ENCODE peak calls at places on chromosomes 1 and 21, in four cellular contexts. One of them, this sample, is unnamed. For H3K27me3, the result is how much of the 10 kb centered on the place peaks cover.

GRCh38 chr1:60571811-60572210 is 498.2 kb upstream of the C1orf87 start:
- DNase-seq in uterus: no peak
- DNase-seq in pancreas: no peak
- DNase-seq in HCT116: no peak
- DNase-seq in this sample: no peak

GRCh38 chr1:110605901-110606783 is at the start of gene KCNA2:
- DNase-seq in uterus: no peak
- DNase-seq in pancreas: peak
- DNase-seq in HCT116: no peak
- DNase-seq in this sample: peak

GRCh38 chr21:44933199-44933937 is 6.5 kb upstream of the SLX9 start:
- DNase-seq in uterus: no peak
- DNase-seq in pancreas: no peak
- DNase-seq in HCT116: no peak
- DNase-seq in this sample: peak

GRCh38 chr1:195717651-195718050 is 890.6 kb downstream of the KCNT2 start:
- DNase-seq in uterus: no peak
- DNase-seq in pancreas: no peak
- DNase-seq in HCT116: peak
- DNase-seq in this sample: no peak

GRCh38 chr1:49136738-49137251 is 360.1 kb upstream of the BEND5 start:
- DNase-seq in uterus: no peak
- DNase-seq in pancreas: no peak
- DNase-seq in HCT116: no peak
- DNase-seq in this sample: no peak

GRCh38 chr1:9121891-9122409 is 7.0 kb downstream of the GPR157 start:
- DNase-seq in uterus: no peak
- DNase-seq in pancreas: no peak
- DNase-seq in HCT116: no peak
- DNase-seq in this sample: no peak

GRCh38 chr21:30623362-30623761 is 2.9 kb downstream of the KRTAP20-4 start:
- DNase-seq in uterus: no peak
- DNase-seq in pancreas: no peak
- DNase-seq in HCT116: no peak
- DNase-seq in this sample: no peak

GRCh38 chr1:30720271-30721223 is 2.8 kb downstream of the MATN1 start:
- DNase-seq in uterus: no peak
- DNase-seq in pancreas: no peak
- DNase-seq in HCT116: no peak
- DNase-seq in this sample: no peak

GRCh38 chr1:231612393-231613089 is 14.0 kb upstream of the DISC1 start:
- DNase-seq in uterus: no peak
- DNase-seq in pancreas: no peak
- DNase-seq in HCT116: no peak
- DNase-seq in this sample: peak

GRCh38 chr1:160407819-160408801 is 7.7 kb downstream of the VANGL2 start:
- DNase-seq in uterus: no peak
- DNase-seq in pancreas: no peak
- DNase-seq in HCT116: peak
- DNase-seq in this sample: no peak

GRCh38 chr1:208461680-208462079 is 217.5 kb upstream of the PLXNA2 start:
- DNase-seq in uterus: no peak
- DNase-seq in pancreas: no peak
- DNase-seq in HCT116: no peak
- DNase-seq in this sample: no peak

GRCh38 chr21:33682992-33683627 is 40.8 kb downstream of the ITSN1 start:
- DNase-seq in uterus: no peak
- DNase-seq in pancreas: no peak
- DNase-seq in HCT116: peak
- DNase-seq in this sample: no peak

GRCh38 chr1:184843732-184844495 is 89.3 kb upstream of the EDEM3 start:
- DNase-seq in uterus: no peak
- DNase-seq in pancreas: no peak
- DNase-seq in HCT116: no peak
- DNase-seq in this sample: no peak

GRCh38 chr1:2583331-2583791 is 3.2 kb upstream of the PRXL2B start:
- DNase-seq in uterus: no peak
- DNase-seq in pancreas: no peak
- DNase-seq in HCT116: no peak
- DNase-seq in this sample: no peak

GRCh38 chr1:47683402-47683801 is 245.6 kb downstream of the FOXD2 start:
- DNase-seq in uterus: no peak
- DNase-seq in pancreas: no peak
- DNase-seq in HCT116: no peak
- DNase-seq in this sample: no peak

GRCh38 chr1:87450615-87451209 is 122.0 kb downstream of the LMO4 start:
- DNase-seq in uterus: no peak
- DNase-seq in pancreas: no peak
- DNase-seq in HCT116: no peak
- DNase-seq in this sample: no peak

GRCh38 chr1:203751051-203751450 is 13.9 kb upstream of the LAX1 start:
- DNase-seq in uterus: no peak
- DNase-seq in pancreas: no peak
- DNase-seq in HCT116: no peak
- DNase-seq in this sample: no peak

GRCh38 chr1:195075973-195076372 is 1532.3 kb downstream of the KCNT2 start:
- DNase-seq in uterus: no peak
- DNase-seq in pancreas: no peak
- DNase-seq in HCT116: no peak
- DNase-seq in this sample: no peak

GRCh38 chr21:35565204-35565611 is 495.1 kb downstream of the SETD4 start:
- DNase-seq in uterus: no peak
- DNase-seq in pancreas: peak
- DNase-seq in HCT116: no peak
- DNase-seq in this sample: no peak

GRCh38 chr1:78726686-78727085 is 77.1 kb downstream of the IFI44 start:
- DNase-seq in uterus: no peak
- DNase-seq in pancreas: no peak
- DNase-seq in HCT116: no peak
- DNase-seq in this sample: no peak

GRCh38 chr1:9235123-9235513 is 544 bp downstream of the H6PD start:
- DNase-seq in uterus: no peak
- DNase-seq in pancreas: peak
- DNase-seq in HCT116: no peak
- DNase-seq in this sample: no peak

GRCh38 chr1:9766759-9767442 is 56.9 kb downstream of the CLSTN1 start:
- DNase-seq in uterus: no peak
- DNase-seq in pancreas: no peak
- DNase-seq in HCT116: peak
- DNase-seq in this sample: no peak

GRCh38 chr1:34331527-34331926 is 154.8 kb downstream of the C1orf94 start:
- DNase-seq in uterus: no peak
- DNase-seq in pancreas: no peak
- DNase-seq in HCT116: no peak
- DNase-seq in this sample: no peak

GRCh38 chr1:226112626-226113025 is 50.1 kb downstream of the H3-3A start:
- DNase-seq in uterus: no peak
- DNase-seq in pancreas: no peak
- DNase-seq in HCT116: no peak
- DNase-seq in this sample: no peak

GRCh38 chr1:17833661-17834501 is 78.7 kb downstream of the ACTL8 start:
- DNase-seq in uterus: no peak
- DNase-seq in pancreas: no peak
- DNase-seq in HCT116: no peak
- DNase-seq in this sample: peak

GRCh38 chr1:6386371-6386949 is 7.1 kb downstream of the ACOT7 start:
- DNase-seq in uterus: no peak
- DNase-seq in pancreas: no peak
- DNase-seq in HCT116: peak
- DNase-seq in this sample: no peak

GRCh38 chr1:37574834-37575479 is 18.2 kb downstream of the DNALI1 start:
- DNase-seq in uterus: no peak
- DNase-seq in pancreas: no peak
- DNase-seq in HCT116: no peak
- DNase-seq in this sample: no peak

DNA sequence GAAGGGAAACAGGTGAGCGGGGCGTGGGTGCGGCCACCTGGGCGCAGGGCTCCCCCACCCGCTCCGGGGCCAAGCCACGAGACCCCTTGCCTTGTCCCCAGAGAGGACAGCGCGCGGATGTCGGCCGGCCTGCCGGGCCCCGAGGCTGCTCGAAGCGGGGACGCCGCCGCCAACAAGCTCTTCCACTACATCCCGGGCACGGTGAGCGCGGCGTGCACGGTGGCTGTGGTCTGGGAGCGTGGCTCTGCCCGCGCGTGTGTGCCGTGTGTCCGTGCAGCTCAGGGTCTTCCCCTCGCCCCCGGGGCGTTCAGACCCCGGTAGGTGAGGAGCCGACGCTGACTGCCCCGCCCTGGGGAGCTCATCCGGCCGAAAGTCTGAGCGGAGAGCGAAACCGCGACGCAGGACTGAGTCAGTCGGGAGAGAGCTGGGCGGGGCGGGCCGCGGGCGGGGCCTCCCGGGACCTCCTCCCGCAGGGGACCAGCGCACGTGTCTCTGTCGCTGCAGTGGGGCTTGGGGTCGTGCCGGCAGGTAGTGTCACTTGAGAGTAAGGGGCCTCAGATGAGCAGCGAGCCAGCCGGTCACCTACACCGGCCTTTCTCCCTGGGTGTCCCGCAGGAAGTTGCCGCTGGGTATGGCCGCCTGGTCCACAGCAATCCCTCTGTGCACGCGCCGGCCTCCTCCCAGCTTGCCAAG is 467 bp downstream of the PLEKHN1 start:
- DNase-seq in uterus: peak
- DNase-seq in pancreas: peak
- DNase-seq in HCT116: no peak
- DNase-seq in this sample: peak
- H3K27me3 ChIP-seq in uterus: under half
- H3K27me3 ChIP-seq in pancreas: under half
- H3K27me3 ChIP-seq in HCT116: under half
- H3K27me3 ChIP-seq in this sample: under half

GRCh38 chr1:183472488-183473285 is at the start of gene SMG7:
- DNase-seq in uterus: no peak
- DNase-seq in pancreas: peak
- DNase-seq in HCT116: no peak
- DNase-seq in this sample: peak

GRCh38 chr1:183473286-183473536 is 912 bp downstream of the SMG7 start:
- DNase-seq in uterus: no peak
- DNase-seq in pancreas: no peak
- DNase-seq in HCT116: no peak
- DNase-seq in this sample: no peak

GRCh38 chr1:183470147-183470960 is 1.9 kb upstream of the SMG7 start:
- DNase-seq in uterus: peak
- DNase-seq in pancreas: peak
- DNase-seq in HCT116: peak
- DNase-seq in this sample: peak

GRCh38 chr1:183470961-183471747 is 1.1 kb upstream of the SMG7 start:
- DNase-seq in uterus: peak
- DNase-seq in pancreas: peak
- DNase-seq in HCT116: peak
- DNase-seq in this sample: peak

DNA sequence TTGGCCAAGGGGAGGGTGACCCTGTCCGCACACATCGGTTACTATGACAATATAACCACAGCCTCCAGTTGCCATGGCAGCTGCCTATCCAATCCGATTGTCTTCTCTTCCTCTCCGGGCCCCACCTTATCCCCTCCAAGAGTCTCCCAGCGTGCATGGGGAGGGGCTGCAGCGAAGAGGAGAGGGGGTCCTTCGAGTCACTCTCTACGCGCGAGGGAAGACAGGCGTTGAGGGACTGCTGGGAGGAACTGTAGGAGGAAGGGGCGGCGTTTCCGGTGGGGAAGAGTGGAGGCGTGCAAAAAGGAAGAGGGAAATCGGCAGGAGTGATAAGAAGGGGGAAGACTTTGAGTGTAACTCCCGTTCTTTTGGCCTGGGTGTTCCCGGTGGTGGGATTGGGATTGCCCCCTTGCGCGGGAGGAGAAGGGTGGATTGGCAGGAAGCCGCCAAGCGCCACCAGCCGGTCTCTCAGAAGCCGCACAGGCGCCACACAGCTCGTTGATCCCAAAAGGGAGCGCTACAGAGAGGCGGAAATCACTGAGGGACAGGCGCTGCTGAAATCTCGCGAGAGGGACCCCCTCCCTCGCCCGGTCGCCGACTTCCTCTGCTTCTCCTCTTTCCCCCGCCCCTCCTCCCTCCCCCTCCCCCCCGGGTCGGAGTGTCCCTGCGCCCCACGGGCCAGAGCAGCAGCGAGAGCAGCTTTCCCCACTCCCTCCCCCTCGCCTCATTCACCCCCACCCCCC is 381 bp upstream of the SMG7 start:
- DNase-seq in uterus: peak
- DNase-seq in pancreas: peak
- DNase-seq in HCT116: peak
- DNase-seq in this sample: peak
- TF ChIP-seq CTCF in uterus: peak
- TF ChIP-seq CTCF in pancreas: no peak
- TF ChIP-seq CTCF in HCT116: no peak
- TF ChIP-seq CTCF in this sample: no peak

DNA sequence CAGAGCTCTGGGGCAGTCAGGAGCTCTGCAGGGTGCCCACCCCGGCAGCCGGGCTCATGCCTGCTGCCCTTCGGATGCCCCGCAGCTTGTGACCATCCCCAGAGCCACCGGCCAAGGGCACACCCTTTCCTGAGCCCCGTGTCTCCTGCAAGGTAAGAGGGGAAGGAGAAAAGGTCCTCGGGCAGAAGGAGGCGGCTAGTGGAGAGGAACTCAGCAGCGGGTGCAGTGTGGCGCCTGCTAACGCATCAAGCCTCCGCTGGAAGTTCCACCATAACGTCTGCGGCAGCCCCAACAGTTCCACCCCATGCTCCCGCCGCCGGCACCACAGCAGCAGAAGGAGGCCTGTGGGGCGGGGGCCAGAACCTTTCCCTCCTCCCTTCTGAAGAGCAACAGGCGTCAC is 946 bp downstream of the VWA5B1 start:
- DNase-seq in uterus: no peak
- DNase-seq in pancreas: no peak
- DNase-seq in HCT116: no peak
- DNase-seq in this sample: no peak
- H3K27me3 ChIP-seq in uterus: under half
- H3K27me3 ChIP-seq in pancreas: under half
- H3K27me3 ChIP-seq in HCT116: under half
- H3K27me3 ChIP-seq in this sample: under half

DNA sequence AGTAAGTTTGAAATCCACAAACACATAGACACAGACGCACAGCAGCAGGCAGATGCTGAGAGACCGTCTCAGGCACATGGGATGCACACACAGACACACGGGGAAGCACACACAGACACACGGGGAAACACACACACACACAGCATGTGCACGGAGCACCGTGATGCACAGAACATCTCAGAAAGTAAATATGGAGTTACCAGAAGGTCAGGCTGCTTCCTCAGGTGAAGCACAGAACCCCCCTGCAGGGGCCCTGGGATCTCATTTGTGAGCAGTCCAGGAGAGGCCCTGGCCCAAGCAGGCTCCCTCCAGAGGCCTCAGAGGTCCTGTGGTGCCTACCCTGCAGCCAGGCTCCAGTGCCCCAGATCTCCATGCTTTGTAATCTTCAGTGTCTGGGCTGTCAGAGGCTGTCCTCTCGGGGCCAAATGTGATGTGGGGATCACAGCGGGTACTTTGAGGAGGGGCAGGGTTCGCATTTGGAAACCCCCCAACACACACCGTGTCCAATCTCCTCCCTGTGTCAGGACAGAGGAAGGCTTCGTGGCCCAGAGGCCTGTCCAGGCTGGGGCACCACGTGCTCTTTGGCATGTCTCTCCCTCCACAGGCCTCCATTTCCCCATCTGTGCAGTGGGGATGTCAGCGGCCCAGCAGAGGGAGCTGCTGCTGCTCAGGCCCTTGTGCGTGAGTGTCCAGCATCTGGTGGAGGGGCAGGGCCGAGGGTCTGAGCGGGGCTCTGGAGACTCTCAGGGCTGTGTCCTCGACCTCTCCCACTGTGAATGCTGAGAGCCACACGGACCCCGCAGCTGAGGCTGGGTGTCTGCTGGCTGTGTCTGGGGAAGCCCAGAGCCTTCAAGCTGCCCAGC is 23.0 kb upstream of the PRSS38 start:
- DNase-seq in uterus: no peak
- DNase-seq in pancreas: no peak
- DNase-seq in HCT116: no peak
- DNase-seq in this sample: no peak
- TF ChIP-seq CTCF in uterus: no peak
- TF ChIP-seq CTCF in pancreas: no peak
- TF ChIP-seq CTCF in HCT116: peak
- TF ChIP-seq CTCF in this sample: peak

This sample was measured in upper lobe of right lung.